ENCODE peak calls at places on chromosomes 4 and X, in nine cellular contexts. U is amniotic stem cell; Y is NCI-H69; P is foreskin fibroblast; H is HTR-8/SVneo; O is fibroblast of mammary gland; I is choroid plexus epithelial cell; D is activated T-helper 2 cell treated with anti-CD3 and anti-CD28 coated beads, Interferon-gamma antibody, Interleukin-2, Interleukin-4, amounts not matched to agents 10 μg/mL and 5 μg/mL and 100 μg/mL, durations not matched to agents 14 hours and 24 hours and 36 hours; N is lower lobe of right lung. K is an unnamed sample.

GRCh38 chr4:186074189-186074588 is 5.2 kb downstream of the TLR3 start:
- DNase-seq in D (no peak), Y (no peak), U (no peak), O (no peak), H (no peak), I (peak), P (no peak), N (peak), K (no peak)

GRCh38 chr4:123291329-123291728 is 105.3 kb upstream of the SPRY1 start:
- DNase-seq in D (no peak), N (no peak), Y (no peak), I (no peak), U (no peak), O (no peak), P (peak), H (no peak), K (no peak)

GRCh38 chrX:11446951-11447350 is 153.7 kb downstream of the AMELX start:
- DNase-seq in Y (no peak), N (no peak), H (no peak), D (no peak), O (peak), I (no peak), P (no peak), U (no peak), K (no peak)

GRCh38 chrX:24396236-24396929 is 35.9 kb downstream of the SUPT20HL1 start:
- DNase-seq in O (peak), I (peak), H (no peak), N (no peak), D (no peak), U (no peak), P (peak), Y (no peak), K (no peak)

GRCh38 chr4:187656953-187657352 is 338.6 kb upstream of the ZFP42 start:
- DNase-seq in D (no peak), U (no peak), H (peak), O (peak), N (no peak), P (no peak), I (peak), Y (no peak), K (no peak)

GRCh38 chr4:146959692-146960091 is 14.0 kb upstream of the TTC29 start:
- DNase-seq in H (no peak), P (peak), O (peak), D (no peak), N (no peak), Y (peak), U (no peak), I (peak), K (no peak)

GRCh38 chrX:68420559-68420958 is 12.7 kb downstream of the OPHN1 start:
- DNase-seq in D (no peak), I (peak), U (no peak), O (no peak), Y (no peak), H (no peak), P (no peak), N (no peak), K (no peak)

GRCh38 chrX:134933248-134933647 is 57.5 kb upstream of the SMIM10 start:
- DNase-seq in O (no peak), H (no peak), P (no peak), D (no peak), N (no peak), I (no peak), Y (peak), U (no peak), K (no peak)

GRCh38 chrX:23662187-23662586 is 5.1 kb upstream of the PRDX4 start:
- DNase-seq in O (no peak), P (no peak), I (no peak), H (no peak), Y (no peak), U (no peak), D (no peak), N (no peak), K (no peak)

GRCh38 chr4:5790546-5790857 is 79.5 kb downstream of the EVC start:
- DNase-seq in O (no peak), P (no peak), N (no peak), Y (no peak), D (no peak), I (no peak), U (no peak), H (no peak), K (no peak)

GRCh38 chr4:186724861-186725419 is 1.3 kb upstream of the FAT1 start:
- DNase-seq in D (no peak), H (no peak), U (no peak), I (peak), N (no peak), P (peak), O (peak), Y (peak), K (no peak)

GRCh38 chrX:109484886-109485285 is 3.0 kb upstream of the GUCY2F start:
- DNase-seq in P (no peak), N (no peak), O (no peak), D (no peak), Y (no peak), U (no peak), I (no peak), H (no peak), K (no peak)

GRCh38 chr4:173807347-173807746 is 277.3 kb upstream of the HAND2 start:
- DNase-seq in I (no peak), P (peak), D (no peak), N (no peak), Y (no peak), U (no peak), O (peak), H (no peak), K (no peak)

GRCh38 chr4:39097290-39097689 is 35.3 kb downstream of the KLHL5 start:
- DNase-seq in U (no peak), D (no peak), O (no peak), N (no peak), P (no peak), H (no peak), Y (no peak), I (no peak), K (no peak)

GRCh38 chr4:103375278-103375677 is 177.1 kb upstream of the CENPE start:
- DNase-seq in Y (no peak), I (peak), N (no peak), H (no peak), P (peak), D (no peak), O (peak), U (no peak), K (no peak)

GRCh38 chr4:14125375-14126129 is 498.0 kb upstream of the BOD1L1 start:
- DNase-seq in I (no peak), N (no peak), H (no peak), P (peak), Y (no peak), U (no peak), D (no peak), O (peak), K (no peak)

GRCh38 chr4:139841464-139842195 is 176.0 kb downstream of the MGST2 start:
- DNase-seq in O (no peak), H (no peak), Y (peak), N (no peak), I (no peak), D (no peak), P (no peak), U (no peak), K (peak)

GRCh38 chr4:51842167-51842553 is 793 bp upstream of the DCUN1D4 start:
- DNase-seq in Y (peak), I (peak), H (no peak), D (no peak), U (peak), P (peak), N (no peak), O (peak), K (peak)

GRCh38 chrX:68183612-68184214 is 249.6 kb downstream of the OPHN1 start:
- DNase-seq in N (no peak), P (peak), O (peak), H (no peak), D (no peak), Y (peak), U (peak), I (peak), K (no peak)

GRCh38 chr4:37981844-37982720 is 21.9 kb downstream of the PTTG2 start:
- DNase-seq in P (peak), O (no peak), H (peak), I (peak), D (no peak), N (no peak), Y (peak), U (no peak), K (peak)

GRCh38 chr4:29972121-29972520 is 748.0 kb upstream of the PCDH7 start:
- DNase-seq in U (no peak), D (no peak), P (no peak), H (no peak), O (peak), Y (no peak), I (no peak), N (no peak), K (no peak)